ENCODE peak calls at places on chromosomes 12 and 14, in nine cellular contexts. T is stomach; S is hepatocyte; X is MM.1S; V is naive thymus-derived CD4-positive, alpha-beta T cell; J is pancreas; E is sigmoid colon; M is tibial artery; D is endothelial cell of umbilical vein. B is an unnamed sample.

GRCh38 chr12:76637807-76638206 is 78.2 kb upstream of the OSBPL8 start:
- DNase-seq in T (no peak), S (no peak), X (no peak), V (no peak), J (no peak), E (no peak), M (no peak), D (no peak), B (no peak)

GRCh38 chr12:99154264-99154982 is 493.1 kb upstream of the GARIN6 start:
- DNase-seq in T (no peak), S (no peak), X (no peak), V (no peak), J (no peak), E (no peak), M (no peak), D (no peak), B (no peak)

GRCh38 chr14:29755311-29756052 is 172.2 kb downstream of the PRKD1 start:
- DNase-seq in T (no peak), S (no peak), X (no peak), V (no peak), J (no peak), E (no peak), M (no peak), D (peak; percentile 21), B (no peak)

GRCh38 chr12:78155546-78155945 is 324.9 kb downstream of the NAV3 start:
- DNase-seq in T (no peak), S (no peak), X (no peak), V (no peak), J (no peak), E (no peak), M (no peak), D (no peak), B (no peak)

GRCh38 chr14:49893309-49894213 is 679 bp downstream of the ARF6 start:
- DNase-seq in T (peak; percentile 67), S (peak; percentile 78), X (peak; percentile 37), V (peak; percentile 73), J (peak; percentile 86), E (peak; percentile 84), M (peak; percentile 76), D (peak; percentile 42), B (peak; percentile 86)

GRCh38 chr12:78680596-78680995 is 184.0 kb upstream of the SYT1 start:
- DNase-seq in T (no peak), S (no peak), X (no peak), V (no peak), J (no peak), E (no peak), M (no peak), D (no peak), B (no peak)

GRCh38 chr14:100654814-100655795 is 67.9 kb upstream of the BEGAIN start:
- DNase-seq in T (peak; percentile 57), S (peak; percentile 78), X (peak; percentile 29), V (peak; percentile 26), J (peak; percentile 90), E (no peak), M (no peak), D (no peak), B (peak; percentile 62)

GRCh38 chr12:72277415-72277814 is 5.2 kb downstream of the TRHDE start:
- DNase-seq in T (no peak), S (no peak), X (no peak), V (no peak), J (no peak), E (no peak), M (no peak), D (no peak), B (no peak)

GRCh38 chr12:6376079-6376941 is 947 bp upstream of the SCNN1A start:
- DNase-seq in T (peak; percentile 92), S (peak; percentile 75), X (no peak), V (no peak), J (no peak), E (peak; percentile 85), M (peak; percentile 79), D (peak; percentile 30), B (peak; percentile 90)

GRCh38 chr14:66009104-66009503 is 477.1 kb upstream of the CCDC196 start:
- DNase-seq in T (no peak), S (peak; percentile 79), X (no peak), V (no peak), J (no peak), E (no peak), M (no peak), D (no peak), B (no peak)

DNA sequence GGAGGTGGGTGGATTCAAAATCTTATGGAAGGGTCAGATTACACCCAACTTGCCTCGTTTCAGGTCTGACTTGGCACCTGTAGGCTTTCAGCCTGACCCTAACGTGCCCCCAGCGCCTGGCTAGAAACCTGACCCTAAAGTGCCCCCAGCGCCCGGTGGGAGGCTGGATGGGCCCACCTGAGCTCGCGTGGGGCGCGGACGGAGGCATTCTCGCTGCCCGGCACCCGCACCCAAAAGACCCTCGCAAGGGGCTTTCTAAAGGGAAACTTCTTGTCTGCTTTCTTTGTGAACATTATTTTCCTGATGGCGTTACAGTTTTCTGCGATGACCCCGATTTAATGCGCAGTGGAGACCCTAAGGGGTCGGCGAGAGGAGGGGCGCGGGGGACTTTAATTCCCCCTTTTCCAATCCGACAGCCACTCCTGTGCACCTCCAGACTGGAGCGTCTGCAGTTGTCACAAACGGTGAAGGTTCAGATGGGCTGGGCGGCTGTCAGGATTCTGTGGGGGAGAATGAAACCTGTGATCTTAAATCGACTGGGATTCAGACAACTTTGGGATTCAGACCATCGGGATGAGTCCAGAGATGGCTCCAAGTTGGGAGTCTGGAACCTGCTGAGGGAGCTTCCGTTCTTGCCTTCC is 746 bp upstream of the HRK start:
- DNase-seq in T (no peak), S (no peak), X (no peak), V (no peak), J (no peak), E (no peak), M (no peak), D (no peak), B (no peak)
- H3K27ac ChIP-seq in T (no peak overlapping the region), S (no peak overlapping the region), X (no peak overlapping the region), V (no peak overlapping the region), J (no peak overlapping the region), E (no peak overlapping the region), M (no peak overlapping the region), D (no peak overlapping the region), B (no peak overlapping the region)

GRCh38 chr12:54010053-54010971 is 1.5 kb downstream of the HOXC8 start:
- DNase-seq in T (no peak), S (no peak), X (no peak), V (no peak), J (no peak), E (no peak), M (no peak), D (no peak), B (no peak)

GRCh38 chr12:54007538-54008259 is 1.1 kb upstream of the HOXC8 start:
- DNase-seq in T (no peak), S (no peak), X (no peak), V (no peak), J (no peak), E (no peak), M (no peak), D (no peak), B (no peak)

GRCh38 chr12:54009171-54010052 is 627 bp downstream of the HOXC8 start:
- DNase-seq in T (no peak), S (peak; percentile 54), X (no peak), V (no peak), J (no peak), E (no peak), M (no peak), D (no peak), B (no peak)

GRCh38 chr12:54006700-54007220 is 2.0 kb upstream of the HOXC8 start:
- DNase-seq in T (no peak), S (peak; percentile 66), X (no peak), V (no peak), J (no peak), E (no peak), M (no peak), D (no peak), B (no peak)

GRCh38 chr12:54008260-54008552 is 579 bp upstream of the HOXC8 start:
- DNase-seq in T (no peak), S (no peak), X (no peak), V (no peak), J (no peak), E (no peak), M (no peak), D (no peak), B (no peak)
- H3K27me3 ChIP-seq in T (peaks cover 98% of the 10 kb centered on the region), S (peaks cover 88% of the 10 kb centered on the region), X (peaks cover 93% of the 10 kb centered on the region), V (peaks cover 29% of the 10 kb centered on the region), J (peaks cover 2% of the 10 kb centered on the region), E (peaks cover 99% of the 10 kb centered on the region), M (no peaks in the 10 kb centered on the region), D (peaks cover 88% of the 10 kb centered on the region), B (peaks cover 96% of the 10 kb centered on the region)

GRCh38 chr12:11778703-11779102 is 129.2 kb downstream of the ETV6 start:
- DNase-seq in T (no peak), S (no peak), X (no peak), V (no peak), J (no peak), E (no peak), M (no peak), D (no peak), B (no peak)

GRCh38 chr12:11777962-11778361 is 128.5 kb downstream of the ETV6 start:
- DNase-seq in T (no peak), S (no peak), X (no peak), V (no peak), J (no peak), E (no peak), M (no peak), D (no peak), B (no peak)

GRCh38 chr12:11782914-11783420 is 133.5 kb downstream of the ETV6 start:
- DNase-seq in T (no peak), S (no peak), X (no peak), V (no peak), J (no peak), E (no peak), M (no peak), D (no peak), B (no peak)

GRCh38 chr12:11779286-11779685 is 129.8 kb downstream of the ETV6 start:
- DNase-seq in T (no peak), S (no peak), X (no peak), V (no peak), J (no peak), E (no peak), M (no peak), D (no peak), B (no peak)

DNA sequence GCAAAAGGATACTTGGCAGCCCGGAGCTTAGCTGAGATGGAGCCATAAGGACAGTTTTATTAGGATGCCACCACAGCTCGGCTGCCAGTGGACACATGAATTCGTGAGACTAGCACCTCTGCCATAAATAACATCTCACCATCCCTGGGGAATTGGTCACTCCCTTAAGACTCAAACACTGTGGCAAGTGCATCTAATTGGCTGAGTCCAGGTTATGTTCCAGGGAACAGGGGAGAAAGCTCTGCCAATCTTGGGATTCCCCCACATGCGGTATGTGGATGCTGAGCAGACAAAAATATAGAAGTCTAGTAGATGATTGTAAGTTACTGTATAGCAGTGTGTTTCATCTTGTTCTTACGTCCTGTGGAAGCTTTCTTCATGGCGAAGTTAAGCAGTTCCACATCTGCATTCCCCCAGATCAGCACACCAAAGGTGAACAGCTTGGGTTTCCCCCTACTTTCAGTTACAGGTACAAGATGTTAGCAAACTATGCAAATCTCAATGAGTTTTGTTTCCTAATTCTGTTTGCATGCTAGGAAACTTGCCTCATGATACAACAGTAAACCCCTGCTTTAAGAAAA is 131.1 kb downstream of the ETV6 start:
- DNase-seq in T (no peak), S (no peak), X (peak; percentile 81), V (no peak), J (no peak), E (no peak), M (no peak), D (no peak), B (no peak)
- H3K4me1 ChIP-seq in T (peaks cover 52% of the 10 kb centered on the region), S (peaks cover 13% of the 10 kb centered on the region), X (peaks cover 36% of the 10 kb centered on the region), V (no peaks in the 10 kb centered on the region), J (no peaks in the 10 kb centered on the region), E (peaks cover 61% of the 10 kb centered on the region), M (peaks cover 60% of the 10 kb centered on the region), D (peaks cover 3% of the 10 kb centered on the region), B (peaks cover 30% of the 10 kb centered on the region)

GRCh38 chr12:32837974-32838373 is 58.6 kb downstream of the PKP2 start:
- DNase-seq in T (no peak), S (no peak), X (no peak), V (no peak), J (no peak), E (no peak), M (no peak), D (no peak), B (no peak)
- H3K27ac ChIP-seq in T (no peak overlapping the region), S (no peak overlapping the region), X (no peak overlapping the region), V (no peak overlapping the region), J (no peak overlapping the region), E (no peak overlapping the region), M (no peak overlapping the region), D (no peak overlapping the region), B (no peak overlapping the region)